ENCODE peak calls at places on chromosomes 6 and 20, in four cellular contexts. A, F, P and S are unnamed samples.

GRCh38 chr6:74752303-74752702 is 453.6 kb downstream of the COL12A1 start:
- DNase-seq in P (no peak), A (no peak), F (no peak), S (no peak)

GRCh38 chr6:80182291-80182690 is 75.8 kb downstream of the BCKDHB start:
- DNase-seq in F (no peak), A (no peak), P (no peak), S (no peak)

GRCh38 chr6:156533860-156534580 is 243.2 kb upstream of the ARID1B start:
- DNase-seq in F (no peak), P (no peak), A (no peak), S (no peak)

GRCh38 chr6:45470131-45470738 is 92.5 kb upstream of the SUPT3H start:
- DNase-seq in P (no peak), A (no peak), F (no peak), S (no peak)

GRCh38 chr20:34579191-34579661 is 20.7 kb downstream of the MAP1LC3A start:
- DNase-seq in P (no peak), F (peak), A (peak), S (no peak)

GRCh38 chr6:45822269-45822812 is 193.3 kb downstream of the CLIC5 start:
- DNase-seq in A (no peak), P (no peak), F (no peak), S (no peak)

GRCh38 chr6:56370127-56370540 is 122.8 kb upstream of the COL21A1 start:
- DNase-seq in A (peak), P (no peak), F (peak), S (no peak)

GRCh38 chr6:146545608-146546007 is 2.0 kb downstream of the RAB32 start:
- DNase-seq in F (no peak), A (no peak), P (no peak), S (no peak)

GRCh38 chr6:132304891-132305305 is 96.4 kb downstream of the MOXD1 start:
- DNase-seq in A (no peak), F (no peak), P (no peak), S (no peak)

GRCh38 chr6:43089874-43090556 is 13.9 kb downstream of the PTK7 start:
- DNase-seq in F (peak), P (no peak), A (no peak), S (peak)

GRCh38 chr6:42341221-42341620 is 110.5 kb downstream of the TRERF1 start:
- DNase-seq in P (no peak), F (no peak), A (no peak), S (no peak)

GRCh38 chr6:109306733-109307132 is 75.5 kb downstream of the CD164 start:
- DNase-seq in A (peak), F (no peak), P (no peak), S (no peak)

GRCh38 chr6:105675715-105676397 is 273.0 kb upstream of the PREP start:
- DNase-seq in F (no peak), A (no peak), P (no peak), S (no peak)

GRCh38 chr6:49787176-49787575 is at the start of gene PGK2:
- DNase-seq in F (no peak), A (peak), P (no peak), S (peak)

GRCh38 chr6:169215201-169215661 is 38.4 kb downstream of the THBS2 start:
- DNase-seq in P (no peak), A (no peak), F (no peak), S (no peak)

GRCh38 chr6:84356907-84357306 is 129.5 kb upstream of the CEP162 start:
- DNase-seq in A (no peak), F (no peak), P (no peak), S (no peak)

GRCh38 chr6:40436685-40437604 is 150.2 kb downstream of the LRFN2 start:
- DNase-seq in P (no peak), A (no peak), F (no peak), S (no peak)

GRCh38 chr6:81401970-81402690 is 350.4 kb downstream of the TENT5A start:
- DNase-seq in P (no peak), F (no peak), A (no peak), S (no peak)

GRCh38 chr20:17808357-17808756 is 108.6 kb downstream of the BANF2 start:
- DNase-seq in P (no peak), F (peak), A (no peak), S (no peak)

GRCh38 chr20:10654630-10655029 is 19.2 kb downstream of the JAG1 start:
- DNase-seq in F (no peak), A (no peak), P (peak), S (no peak)

GRCh38 chr6:48817714-48818113 is 645.3 kb downstream of the MMUT start:
- DNase-seq in F (no peak), P (no peak), A (no peak), S (no peak)

GRCh38 chr6:152026291-152026690 is 218.8 kb downstream of the ESR1 start:
- DNase-seq in P (no peak), F (no peak), A (no peak), S (no peak)

GRCh38 chr20:45445805-45446562 is 23.6 kb upstream of the WFDC2 start:
- DNase-seq in F (peak), P (no peak), A (peak), S (no peak)

GRCh38 chr6:42142118-42142835 is at the start of gene C6orf132:
- DNase-seq in A (no peak), P (no peak), F (peak), S (peak)

GRCh38 chr6:2795162-2795561 is 30.0 kb downstream of the WRNIP1 start:
- DNase-seq in F (no peak), A (no peak), P (no peak), S (no peak)

GRCh38 chr20:1672728-1673127 is 15.1 kb upstream of the SIRPG start:
- DNase-seq in P (no peak), F (no peak), A (no peak), S (peak)

GRCh38 chr6:43170452-43171283 is at the start of gene SRF:
- DNase-seq in P (peak), A (peak), F (peak), S (peak)

GRCh38 chr6:27133281-27134227 is 113.9 kb upstream of the PRSS16 start:
- DNase-seq in P (peak), F (peak), A (peak), S (peak)

DNA sequence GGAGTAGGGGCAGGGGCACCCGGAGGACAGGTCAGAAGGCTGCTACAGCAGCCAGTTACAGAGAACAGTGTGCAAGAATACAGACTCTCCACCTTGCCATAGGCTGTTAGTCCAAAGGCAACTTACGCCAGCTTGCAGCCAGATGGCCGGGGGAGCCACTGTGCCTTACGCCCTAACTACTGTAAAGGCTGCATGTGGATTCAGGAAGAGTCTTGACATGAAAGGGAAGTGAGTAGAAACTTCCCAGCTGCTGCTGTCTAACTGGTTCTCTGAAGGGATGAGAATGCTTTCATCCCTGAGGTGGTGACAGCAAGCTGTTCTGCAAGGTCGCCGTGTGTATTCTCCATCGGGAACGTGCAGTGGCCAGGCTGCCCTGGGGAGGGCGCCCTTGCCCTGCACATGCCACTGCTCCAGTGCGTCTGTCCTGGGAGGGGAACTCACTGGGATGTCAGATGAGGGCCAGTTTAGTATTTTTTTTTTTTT is 46.1 kb downstream of the LYRM4 start:
- DNase-seq in F (peak), A (peak), P (no peak), S (peak)
- TF ChIP-seq GABPA in F (no peak), A (no peak), P (no peak), S (no peak)

GRCh38 chr6:32944265-32944664 is 3.4 kb upstream of the HLA-DMB start:
- DNase-seq in A (no peak), P (peak), F (no peak), S (no peak)
- TF ChIP-seq SRF in A (no peak), P (no peak), F (no peak), S (no peak)

GRCh38 chr20:57106692-57107091 is 159.7 kb downstream of the BMP7 start:
- DNase-seq in P (no peak), A (no peak), F (no peak), S (no peak)

GRCh38 chr20:57107208-57107607 is 159.2 kb downstream of the BMP7 start:
- DNase-seq in P (no peak), A (no peak), F (no peak), S (no peak)

GRCh38 chr20:57104113-57104512 is 162.3 kb downstream of the BMP7 start:
- DNase-seq in A (no peak), P (no peak), F (no peak), S (no peak)

GRCh38 chr20:57104711-57105110 is 161.7 kb downstream of the BMP7 start:
- DNase-seq in F (no peak), A (no peak), P (no peak), S (no peak)

GRCh38 chr20:57106030-57106682 is 160.3 kb downstream of the BMP7 start:
- DNase-seq in A (peak), P (no peak), F (no peak), S (no peak)
- TF ChIP-seq GABPA in A (no peak), P (no peak), F (no peak), S (no peak)

GRCh38 chr6:73519943-73520687 is 717 bp downstream of the EEF1A1 start:
- DNase-seq in P (no peak), F (peak), A (peak), S (no peak)

GRCh38 chr6:73521351-73522254 is 771 bp upstream of the EEF1A1 start:
- DNase-seq in F (peak), A (peak), P (no peak), S (peak)

GRCh38 chr6:73525546-73526330 is 4.9 kb upstream of the EEF1A1 start:
- DNase-seq in F (no peak), P (no peak), A (no peak), S (no peak)

GRCh38 chr6:73520688-73521350 is at the start of gene EEF1A1:
- DNase-seq in F (peak), A (peak), P (peak), S (peak)

DNA sequence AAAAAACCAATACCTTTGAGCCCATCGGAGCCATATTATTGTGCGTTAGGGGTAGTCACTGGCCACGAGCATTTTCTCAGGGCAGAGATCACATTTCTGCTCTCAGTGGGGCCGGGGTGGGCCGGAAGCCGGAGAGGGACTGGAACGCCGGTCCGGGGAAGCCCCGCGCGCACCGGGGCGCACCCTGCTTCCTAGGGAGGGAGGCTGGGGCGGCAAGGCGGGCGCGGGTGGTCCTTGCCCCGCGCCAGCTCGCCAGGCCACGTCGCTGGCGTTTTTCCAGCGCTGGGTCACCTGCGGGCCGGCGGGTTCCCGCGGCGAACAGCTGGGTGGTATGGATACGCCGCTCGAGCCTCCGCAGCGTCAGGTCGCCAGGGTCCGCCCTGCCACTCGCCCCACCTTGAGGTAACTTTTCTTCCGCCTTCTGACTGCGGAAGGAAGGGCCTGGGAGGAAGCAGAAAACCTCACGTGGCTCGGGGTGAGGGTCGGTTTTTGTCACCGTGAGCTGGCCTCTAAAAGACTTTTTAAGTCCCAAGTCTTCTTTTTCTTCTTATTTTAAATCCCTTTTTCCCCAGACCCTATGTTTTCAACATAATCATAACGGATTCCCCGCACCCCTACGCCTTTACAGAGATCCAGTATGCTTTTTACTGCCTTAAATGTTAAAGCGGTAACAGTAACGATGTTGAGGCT is 2.7 kb upstream of the EEF1A1 start:
- DNase-seq in F (peak), P (no peak), A (peak), S (peak)
- TF ChIP-seq SRF in F (no peak), P (no peak), A (peak), S (no peak)

GRCh38 chr20:20237093-20237959 is 130.6 kb upstream of the INSM1 start:
- DNase-seq in P (no peak), F (peak), A (peak), S (no peak)
- TF ChIP-seq GABPA in P (no peak), F (no peak), A (no peak), S (no peak)

GRCh38 chr20:62405981-62406513 is 1.0 kb downstream of the CABLES2 start:
- DNase-seq in A (no peak), F (no peak), P (no peak), S (no peak)

GRCh38 chr20:62408640-62409039 is 1.6 kb upstream of the CABLES2 start:
- DNase-seq in A (no peak), P (no peak), F (no peak), S (no peak)

GRCh38 chr20:62408055-62408454 is 970 bp upstream of the CABLES2 start:
- DNase-seq in F (no peak), A (no peak), P (no peak), S (no peak)

GRCh38 chr20:62406635-62407176 is 379 bp downstream of the CABLES2 start:
- DNase-seq in A (no peak), F (peak), P (no peak), S (no peak)

GRCh38 chr20:62407221-62407992 is at the start of gene CABLES2:
- DNase-seq in F (peak), A (peak), P (peak), S (peak)
- TF ChIP-seq SRF in F (no peak), A (peak), P (no peak), S (no peak)

GRCh38 chr6:15313367-15313766 is 67.5 kb downstream of the JARID2 start:
- DNase-seq in P (no peak), A (no peak), F (no peak), S (peak)

GRCh38 chr6:15309611-15310283 is 63.9 kb downstream of the JARID2 start:
- DNase-seq in F (no peak), P (no peak), A (no peak), S (no peak)

GRCh38 chr6:15310680-15311079 is 64.8 kb downstream of the JARID2 start:
- DNase-seq in A (no peak), F (no peak), P (no peak), S (peak)

GRCh38 chr6:15308445-15309213 is 62.8 kb downstream of the JARID2 start:
- DNase-seq in P (no peak), F (no peak), A (no peak), S (no peak)

GRCh38 chr6:15312500-15312899 is 66.6 kb downstream of the JARID2 start:
- DNase-seq in F (no peak), P (no peak), A (no peak), S (no peak)
- TF ChIP-seq GABPA in F (no peak), P (no peak), A (no peak), S (no peak)

GRCh38 chr6:13383280-13384163 is 55.2 kb upstream of the TBC1D7 start:
- DNase-seq in F (peak), P (peak), A (no peak), S (no peak)
- TF ChIP-seq SRF in F (no peak), P (no peak), A (no peak), S (no peak)

GRCh38 chr20:50514035-50514337 is 3.8 kb downstream of the PTPN1 start:
- DNase-seq in P (no peak), F (no peak), A (no peak), S (no peak)

GRCh38 chr20:50512323-50512722 is 2.1 kb downstream of the PTPN1 start:
- DNase-seq in F (no peak), A (no peak), P (no peak), S (no peak)

GRCh38 chr20:50514750-50515149 is 4.6 kb downstream of the PTPN1 start:
- DNase-seq in A (no peak), P (peak), F (no peak), S (no peak)

GRCh38 chr20:50515471-50516106 is 5.4 kb downstream of the PTPN1 start:
- DNase-seq in F (no peak), P (no peak), A (no peak), S (no peak)

DNA sequence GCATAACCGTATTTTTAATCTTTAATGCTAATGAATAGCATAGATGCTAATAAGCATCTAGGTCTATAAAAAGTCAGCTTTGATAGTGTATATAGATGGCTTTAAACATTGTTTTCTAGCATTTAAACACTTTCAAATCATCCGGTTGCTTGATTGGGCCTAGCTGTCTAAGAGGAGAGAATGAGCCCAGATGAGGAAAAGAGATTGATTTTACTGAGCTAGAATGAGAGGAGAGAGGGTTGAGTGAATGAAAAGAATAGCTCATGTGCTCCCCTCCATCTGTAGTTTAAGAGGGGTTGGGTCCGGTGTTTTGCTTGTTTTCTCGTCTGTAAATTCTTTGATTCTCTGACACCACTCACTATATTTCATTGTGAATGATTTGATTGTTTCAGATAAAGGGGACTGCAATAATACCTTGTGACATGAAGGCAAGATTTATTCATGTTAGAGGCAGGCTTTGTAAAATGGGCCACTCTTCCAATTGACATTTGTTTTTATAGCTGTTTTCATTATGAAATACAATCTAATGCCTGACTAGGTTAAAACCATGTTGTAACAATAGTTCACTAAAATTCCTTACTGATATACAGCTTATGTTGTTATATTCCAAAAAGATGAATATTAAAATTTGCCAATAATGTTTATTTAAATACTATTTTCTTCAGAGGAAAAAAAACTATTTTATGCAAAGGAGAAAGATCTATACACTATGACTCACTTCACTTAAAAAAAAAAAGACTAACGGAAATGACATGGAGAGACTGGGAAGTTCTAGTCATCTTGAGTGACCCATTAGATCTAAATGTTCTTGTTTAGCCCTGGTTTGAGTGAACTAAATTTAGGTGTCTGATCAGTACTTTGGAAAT is 3.2 kb downstream of the PTPN1 start:
- DNase-seq in F (no peak), A (no peak), P (no peak), S (no peak)
- TF ChIP-seq GABPA in F (no peak), A (peak), P (peak), S (no peak)